ENCODE peak calls at places on chromosomes 13 and 19, in eight cellular contexts. L is GM23338, F is neural progenitor cell, V is MM.1S, X is GM23248, W is PC-3, E is OCI-LY7, U is hepatocyte. T is an unnamed sample.

GRCh38 chr19:18814063-18814462 is 17.7 kb upstream of the UPF1 start:
- DNase-seq in X (peak; percentile 62), E (no peak), F (no peak), V (no peak), W (no peak), U (no peak), L (no peak), T (no peak)

GRCh38 chr13:99725644-99726043 is 224.4 kb downstream of the TM9SF2 start:
- DNase-seq in W (no peak), L (no peak), U (no peak), F (peak; percentile 85), X (no peak), V (no peak), E (no peak), T (no peak)

GRCh38 chr19:50000038-50000890 is 24.9 kb downstream of the VRK3 start:
- DNase-seq in F (no peak), X (no peak), U (no peak), W (no peak), E (no peak), L (no peak), V (no peak), T (no peak)

GRCh38 chr19:5826531-5827341 is 12.8 kb downstream of the FUT6 start:
- DNase-seq in U (peak; percentile 78), V (peak; percentile 94), L (peak; percentile 85), F (peak; percentile 82), E (peak; percentile 94), W (peak; percentile 81), X (peak; percentile 67), T (peak; percentile 74)

GRCh38 chr19:6071103-6071485 is 39.2 kb downstream of the RFX2 start:
- DNase-seq in V (no peak), X (peak; percentile 91), W (peak; percentile 15), L (no peak), E (no peak), F (no peak), U (no peak), T (no peak)

GRCh38 chr19:10290876-10291553 is 1.3 kb downstream of the ICAM5 start:
- DNase-seq in L (peak; percentile 76), W (peak; percentile 56), U (peak; percentile 58), F (peak; percentile 65), V (peak; percentile 32), X (peak; percentile 80), E (peak; percentile 42), T (peak; percentile 50)

GRCh38 chr13:68056816-68057710 is 826.9 kb upstream of the PCDH9 start:
- DNase-seq in X (no peak), U (peak; percentile 20), E (peak; percentile 28), F (no peak), V (no peak), W (peak; percentile 83), L (peak; percentile 50), T (no peak)

GRCh38 chr13:48985751-48986150 is 10.0 kb downstream of the FNDC3A start:
- DNase-seq in W (no peak), U (no peak), V (no peak), X (no peak), L (no peak), E (no peak), F (no peak), T (no peak)

GRCh38 chr13:73695325-73695724 is 438.9 kb downstream of the KLF12 start:
- DNase-seq in F (no peak), E (no peak), V (no peak), L (no peak), U (no peak), W (no peak), X (no peak), T (no peak)

GRCh38 chr13:27023385-27023784 is 148.2 kb downstream of the USP12 start:
- DNase-seq in V (no peak), E (peak; percentile 6), U (no peak), W (no peak), L (no peak), F (no peak), X (no peak), T (no peak)

DNA sequence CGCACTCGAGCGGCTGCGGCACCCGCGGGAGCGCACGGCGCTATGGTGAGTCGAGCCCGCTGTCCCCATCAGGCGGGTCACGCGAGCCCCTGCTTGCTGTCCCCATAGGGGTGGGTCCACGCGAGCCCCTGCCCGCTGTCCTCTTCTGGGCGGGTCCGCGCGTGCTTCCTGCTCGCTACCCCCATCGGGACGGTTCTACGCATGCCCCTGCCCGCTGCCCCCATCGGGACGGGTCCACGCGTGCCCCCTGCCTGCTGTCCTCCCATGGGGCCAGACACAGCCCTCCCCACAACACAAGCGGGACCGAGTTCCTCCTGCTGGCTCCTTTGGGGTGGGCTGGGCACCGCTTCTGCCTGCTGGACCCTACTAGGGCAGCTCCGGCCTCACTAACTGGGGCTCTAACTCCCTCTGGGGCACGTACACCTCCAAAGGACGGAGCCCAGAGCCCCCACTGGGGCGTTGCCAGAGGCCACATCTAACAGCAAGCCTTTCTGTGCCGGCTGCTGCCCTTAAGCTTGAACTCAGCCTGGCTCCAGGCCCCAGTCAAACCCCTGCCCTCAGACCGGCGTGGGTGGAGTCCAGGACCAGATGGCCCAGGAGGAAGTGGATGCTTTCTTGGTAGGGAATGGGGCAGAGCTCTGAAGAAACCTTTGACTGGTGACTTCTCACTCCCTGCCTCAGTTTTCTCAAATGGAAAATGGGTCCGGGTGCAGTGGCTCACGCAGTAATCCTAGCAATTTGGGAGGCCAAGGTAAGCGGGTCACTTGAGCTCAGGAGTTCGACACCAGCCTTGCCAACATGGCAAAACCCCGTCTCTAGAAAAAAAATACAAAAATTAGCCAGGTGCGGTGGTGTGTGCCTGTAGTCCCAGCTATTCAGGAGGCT is 722 bp downstream of the COLGALT1 start:
- DNase-seq in F (peak; percentile 55), U (peak; percentile 68), V (peak; percentile 43), E (peak; percentile 67), L (peak; percentile 81), X (peak; percentile 78), W (peak; percentile 43), T (no peak)
- H3K27ac ChIP-seq in F (no peak overlapping the region), U (peak overlapping the region; percentile 94), V (no peak overlapping the region), E (peak overlapping the region; percentile 44), L (no peak overlapping the region), X (peak overlapping the region; percentile 63), W (peak overlapping the region; percentile 19), T (peak overlapping the region; percentile 96)

GRCh38 chr13:40792284-40793051 is 3.1 kb downstream of the SLC25A15 start:
- DNase-seq in X (no peak), F (no peak), L (no peak), E (peak; percentile 87), V (peak; percentile 78), W (no peak), U (no peak), T (no peak)

GRCh38 chr13:40796649-40797048 is 7.2 kb downstream of the SLC25A15 start:
- DNase-seq in X (no peak), U (no peak), W (no peak), F (no peak), E (no peak), V (no peak), L (no peak), T (no peak)

GRCh38 chr13:40794414-40795368 is 5.3 kb downstream of the SLC25A15 start:
- DNase-seq in L (no peak), U (peak; percentile 35), W (no peak), X (no peak), F (no peak), E (no peak), V (no peak), T (no peak)

GRCh38 chr13:40790232-40790631 is 821 bp downstream of the SLC25A15 start:
- DNase-seq in L (no peak), E (peak; percentile 35), F (no peak), V (no peak), U (no peak), X (no peak), W (no peak), T (no peak)

GRCh38 chr13:40793339-40793738 is 3.9 kb downstream of the SLC25A15 start:
- DNase-seq in V (no peak), U (no peak), F (no peak), X (no peak), E (no peak), L (no peak), W (no peak), T (no peak)
- TF ChIP-seq EZH2phosphoT487 in V (no peak), U (no peak), F (no peak), X (no peak), E (no peak), L (no peak), W (no peak), T (no peak)

GRCh38 chr19:46718157-46718933 is 1.4 kb upstream of the PRKD2 start:
- DNase-seq in W (no peak), L (peak; percentile 73), X (peak; percentile 36), E (peak; percentile 85), V (peak; percentile 87), F (peak; percentile 30), U (peak; percentile 50), T (no peak)
- H3K27ac ChIP-seq in W (no peak overlapping the region), L (peak overlapping the region; percentile 63), X (peak overlapping the region; percentile 9), E (peak overlapping the region; percentile 95), V (peak overlapping the region; percentile 95), F (peak overlapping the region; percentile 13), U (peak overlapping the region; percentile 95), T (peak overlapping the region; percentile 68)

GRCh38 chr19:2382530-2383222 is 22.6 kb downstream of the TMPRSS9 start:
- DNase-seq in L (no peak), F (no peak), U (no peak), E (no peak), V (no peak), W (no peak), X (no peak), T (no peak)

GRCh38 chr19:2389594-2389993 is 29.5 kb downstream of the TMPRSS9 start:
- DNase-seq in L (no peak), F (no peak), V (no peak), E (no peak), W (no peak), X (no peak), U (no peak), T (no peak)

GRCh38 chr19:2387367-2388288 is 27.6 kb downstream of the TMPRSS9 start:
- DNase-seq in F (no peak), L (no peak), U (no peak), E (no peak), W (no peak), V (no peak), X (no peak), T (no peak)

GRCh38 chr19:2381151-2381822 is 21.2 kb downstream of the TMPRSS9 start:
- DNase-seq in U (no peak), F (peak; percentile 43), L (no peak), W (no peak), V (no peak), X (no peak), E (no peak), T (no peak)

DNA sequence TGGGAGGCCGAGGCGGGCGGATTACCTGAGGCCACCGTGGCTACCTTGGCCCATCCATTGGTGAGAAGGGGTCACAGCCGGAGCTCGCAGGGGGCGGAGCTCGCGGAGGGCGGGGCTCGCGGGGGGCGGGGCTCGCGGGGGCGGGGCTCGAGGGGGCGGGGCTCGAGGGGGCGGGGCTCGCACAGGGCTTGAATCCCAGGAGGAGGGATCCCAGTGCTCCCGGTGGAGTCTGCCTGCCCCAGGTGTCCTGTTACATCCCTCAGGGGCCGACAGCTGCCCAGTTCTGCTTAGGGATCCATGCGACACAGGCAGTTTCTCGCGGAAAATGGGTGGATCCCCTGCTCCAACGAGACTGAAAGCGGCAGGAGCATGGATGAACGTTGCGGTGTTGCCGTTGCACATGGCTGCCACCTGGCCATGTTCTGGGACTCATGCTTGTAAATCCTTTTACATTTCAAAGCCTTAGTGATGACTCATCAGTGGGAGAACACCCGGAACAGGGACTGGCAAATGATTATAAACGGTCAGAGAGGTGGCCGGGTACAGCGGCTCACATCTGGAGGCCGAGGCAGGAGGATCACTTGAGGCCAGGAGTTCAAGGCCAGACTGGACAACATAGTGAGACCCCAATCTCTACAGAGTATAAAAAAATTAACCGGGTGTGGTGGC is 25.1 kb downstream of the TMPRSS9 start:
- DNase-seq in F (peak; percentile 79), W (peak; percentile 83), E (peak; percentile 21), L (peak; percentile 91), V (no peak), U (peak; percentile 76), X (peak; percentile 87), T (peak; percentile 97)
- TF ChIP-seq EZH2phosphoT487 in F (no peak), W (no peak), E (no peak), L (no peak), V (no peak), U (no peak), X (no peak), T (no peak)